ENCODE peak calls at places on chromosome 22, in ten cellular contexts. A, W, U, X, P, F, J, R, Q and L are unnamed samples.

GRCh38 chr22:42262964-42263363 is 7.5 kb downstream of the TCF20 start:
- DNase-seq in J (peak), U (no peak), F (no peak), X (no peak), P (no peak), A (no peak), W (no peak), Q (no peak), R (no peak), L (no peak)

GRCh38 chr22:25838960-25839741 is 97.2 kb downstream of the MYO18B start:
- DNase-seq in F (no peak), J (no peak), R (no peak), U (no peak), Q (no peak), A (no peak), X (no peak), P (no peak), W (no peak), L (no peak)

GRCh38 chr22:23127055-23127756 is 14.6 kb downstream of the RSPH14 start:
- DNase-seq in P (no peak), Q (no peak), J (no peak), A (no peak), W (no peak), R (no peak), U (no peak), X (no peak), F (no peak), L (no peak)

GRCh38 chr22:32804036-32804435 is 2.5 kb downstream of the TIMP3 start:
- DNase-seq in J (no peak), F (no peak), X (no peak), Q (peak), W (peak), U (no peak), A (no peak), R (no peak), P (no peak), L (no peak)

GRCh38 chr22:25841775-25842174 is 99.8 kb downstream of the MYO18B start:
- DNase-seq in F (no peak), Q (no peak), J (no peak), P (no peak), W (no peak), X (no peak), A (no peak), R (no peak), U (no peak), L (no peak)

GRCh38 chr22:41021039-41021654 is 70.0 kb downstream of the RBX1 start:
- DNase-seq in Q (peak), F (no peak), J (peak), A (no peak), P (no peak), X (peak), U (peak), W (no peak), R (no peak), L (no peak)

GRCh38 chr22:22928666-22929380 is 41.2 kb downstream of the IGLL5 start:
- DNase-seq in R (peak), J (no peak), F (no peak), A (peak), Q (peak), U (no peak), P (peak), W (peak), X (no peak), L (no peak)

GRCh38 chr22:40323681-40324083 is 22.6 kb upstream of the ADSL start:
- DNase-seq in P (peak), R (no peak), J (no peak), F (no peak), X (no peak), Q (no peak), A (no peak), W (no peak), U (no peak), L (no peak)

GRCh38 chr22:19629720-19630419 is 84.4 kb upstream of the SEPTIN5 start:
- DNase-seq in J (peak), R (peak), U (peak), W (peak), X (peak), P (peak), A (peak), Q (peak), F (peak), L (peak)

GRCh38 chr22:45096256-45096907 is 67.3 kb upstream of the NUP50 start:
- DNase-seq in R (peak), X (peak), F (peak), Q (peak), W (peak), J (no peak), A (peak), U (no peak), P (peak), L (no peak)

GRCh38 chr22:46556775-46557174 is 19.4 kb upstream of the CELSR1 start:
- DNase-seq in F (no peak), W (no peak), J (no peak), A (no peak), U (no peak), Q (no peak), X (no peak), R (no peak), P (no peak), L (no peak)

DNA sequence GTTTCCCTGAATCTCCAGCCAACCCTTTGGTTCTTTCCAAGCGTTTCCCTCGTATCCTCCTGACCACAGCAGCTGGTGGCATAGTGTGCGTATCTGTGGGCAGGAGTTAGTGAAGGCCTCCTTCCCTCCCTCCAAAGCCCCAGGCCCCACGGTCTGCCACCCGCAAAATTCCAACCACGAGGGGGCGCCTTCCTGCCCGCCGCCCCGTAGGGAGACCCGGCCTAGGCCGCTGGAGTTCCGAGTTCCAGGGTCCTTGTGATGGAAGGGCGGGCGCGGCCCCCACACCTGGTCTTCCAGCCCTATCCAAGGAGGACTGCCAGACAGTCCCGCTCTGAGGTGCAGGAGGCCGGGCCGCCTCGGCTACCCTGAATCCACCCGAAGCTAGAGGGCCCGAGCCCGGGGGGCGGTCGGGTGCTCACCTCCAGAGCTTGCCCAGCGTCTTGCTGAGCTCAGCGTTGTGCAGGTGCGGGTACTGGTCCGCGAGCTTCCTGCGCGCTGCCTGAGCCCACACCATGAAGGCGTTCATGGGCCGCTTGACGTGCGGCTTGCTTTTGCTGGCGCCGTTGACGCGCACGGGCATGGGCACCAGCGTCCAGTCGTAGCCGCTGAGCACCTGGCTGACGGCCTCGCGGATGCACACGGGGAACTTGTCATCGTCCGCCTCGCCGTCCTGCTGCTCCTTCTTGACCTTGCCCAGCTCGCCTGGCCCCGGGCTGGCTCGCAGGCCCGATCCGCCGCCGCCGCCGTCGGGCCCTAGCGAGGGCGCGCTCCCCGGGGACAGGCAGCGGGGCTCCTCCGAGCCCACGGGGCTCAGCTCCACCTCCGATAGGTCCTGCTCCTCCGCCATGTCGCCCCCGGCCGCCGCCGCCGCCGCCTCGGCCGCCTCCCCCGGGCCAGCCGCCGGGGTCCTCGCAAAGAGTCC is 1.2 kb downstream of the SOX10 start:
- DNase-seq in Q (no peak), U (no peak), J (no peak), R (no peak), F (peak), W (no peak), X (peak), P (no peak), A (no peak), L (no peak)
- TF ChIP-seq CTCF in Q (peak), U (no peak), J (no peak), R (no peak), F (peak), W (peak), X (peak), P (peak), A (no peak), L (peak)

GRCh38 chr22:36985490-36985889 is 33.8 kb downstream of the TST start:
- DNase-seq in Q (no peak), W (no peak), J (no peak), R (no peak), P (no peak), F (no peak), U (no peak), X (no peak), A (no peak), L (no peak)

GRCh38 chr22:36988075-36988474 is 31.2 kb downstream of the TST start:
- DNase-seq in X (no peak), A (no peak), U (no peak), P (no peak), F (no peak), W (no peak), R (no peak), Q (no peak), J (no peak), L (no peak)

GRCh38 chr22:36991220-36991619 is 28.0 kb downstream of the TST start:
- DNase-seq in X (no peak), F (no peak), P (no peak), A (no peak), R (no peak), J (no peak), U (peak), Q (no peak), W (no peak), L (no peak)

GRCh38 chr22:36982136-36982535 is 37.1 kb downstream of the TST start:
- DNase-seq in P (no peak), U (no peak), Q (no peak), J (no peak), W (no peak), F (no peak), X (peak), R (no peak), A (no peak), L (no peak)

GRCh38 chr22:36986242-36986821 is 32.9 kb downstream of the TST start:
- DNase-seq in J (no peak), F (peak), W (no peak), R (peak), U (no peak), P (no peak), A (no peak), X (peak), Q (no peak), L (no peak)
- TF ChIP-seq CTCF in J (peak), F (peak), W (peak), R (peak), U (no peak), P (peak), A (peak), X (peak), Q (peak), L (peak)

DNA sequence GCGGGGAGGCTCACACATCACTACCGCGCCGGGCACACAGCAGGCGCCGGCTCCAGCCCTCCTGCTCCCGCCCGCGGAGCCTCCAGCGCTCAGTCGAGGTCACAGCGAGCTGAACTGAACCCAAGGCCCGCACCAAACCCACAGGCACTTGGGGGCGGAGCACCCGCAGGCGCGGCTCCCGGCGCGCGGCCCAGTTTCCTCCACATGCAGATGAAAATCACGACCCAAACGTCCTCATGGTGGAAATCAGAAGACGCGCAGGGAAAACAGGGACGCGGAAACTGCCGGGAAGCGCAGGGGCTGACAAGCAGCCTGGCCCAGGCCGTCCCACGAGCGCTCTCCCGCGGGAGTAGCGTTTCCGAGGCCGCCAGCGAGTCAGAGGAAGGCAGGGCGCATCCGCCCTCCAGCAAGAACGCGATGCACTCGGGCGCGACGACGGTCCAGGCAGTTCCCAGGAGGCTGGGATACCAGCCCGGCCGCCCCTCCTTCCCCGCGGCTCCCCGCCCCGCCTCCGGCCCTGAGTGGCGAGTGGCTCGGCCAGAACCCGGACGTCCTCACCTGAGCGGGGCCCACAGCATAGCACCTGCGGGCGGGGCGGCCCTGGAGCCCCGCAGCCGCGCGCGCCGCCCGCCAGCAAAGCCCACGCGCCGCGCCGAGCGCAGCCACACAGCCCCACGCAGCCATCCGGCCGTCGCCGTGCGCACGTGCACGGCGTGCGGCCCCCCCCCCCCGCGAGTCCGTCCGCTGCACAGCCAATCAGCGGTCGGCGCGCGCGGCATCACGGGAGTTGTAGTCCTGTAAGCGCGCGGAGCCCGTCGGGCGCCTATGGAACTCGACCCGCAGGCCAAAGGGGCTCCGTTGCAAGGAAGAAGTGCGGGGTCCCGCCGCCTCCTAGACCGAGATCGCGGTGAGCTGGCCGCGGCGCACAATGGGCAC is at the start of gene HDHD5:
- DNase-seq in A (peak), F (peak), U (peak), Q (peak), R (peak), X (peak), J (peak), W (peak), P (peak), L (peak)
- TF ChIP-seq CTCF in A (no peak), F (no peak), U (no peak), Q (no peak), R (no peak), X (no peak), J (no peak), W (no peak), P (no peak), L (no peak)

DNA sequence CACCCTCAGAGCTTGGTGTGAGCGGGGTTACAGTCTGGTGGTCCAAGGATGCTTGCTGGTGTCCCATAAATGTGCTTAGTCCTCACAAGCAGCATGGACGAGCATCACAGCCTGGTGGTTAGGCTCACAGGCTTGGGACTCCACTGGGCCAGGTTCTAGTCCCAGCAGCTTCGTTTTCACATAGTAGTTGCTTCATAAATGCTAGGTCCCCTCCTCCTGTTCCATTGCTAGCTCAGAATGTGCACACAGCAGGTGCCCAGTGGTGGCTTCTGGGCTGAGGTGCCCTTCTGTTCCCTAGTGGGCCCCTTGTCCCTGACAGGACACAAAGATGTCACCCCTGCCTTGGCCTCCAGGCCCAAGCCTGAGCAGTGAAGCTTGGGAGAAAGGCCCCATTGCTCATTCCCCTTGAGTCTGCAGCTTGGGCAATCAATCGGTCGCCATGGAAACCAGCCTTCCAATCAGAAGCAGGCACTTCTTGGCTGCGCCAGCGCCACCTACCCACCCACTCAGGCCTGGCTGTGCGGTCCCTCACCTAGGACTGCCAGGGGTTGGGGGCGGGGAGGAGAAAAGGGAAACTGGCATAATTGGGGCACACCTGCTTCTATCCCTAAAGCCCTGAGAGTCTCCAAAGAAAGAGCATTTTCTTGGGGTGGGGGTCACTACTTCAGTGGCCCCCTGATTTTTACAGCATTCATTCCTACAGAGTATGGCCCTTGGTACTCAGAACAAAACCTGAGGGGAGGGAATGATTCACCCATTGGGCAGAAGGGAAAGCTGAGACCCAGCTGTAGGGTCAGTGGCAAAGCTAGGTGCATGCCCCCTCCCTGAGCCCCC is 48.1 kb downstream of the CYTH4 start:
- DNase-seq in X (peak), P (no peak), J (no peak), R (peak), F (peak), W (peak), Q (peak), A (no peak), U (no peak), L (no peak)
- TF ChIP-seq CTCF in X (peak), P (no peak), J (no peak), R (no peak), F (no peak), W (peak), Q (peak), A (no peak), U (no peak), L (peak)

GRCh38 chr22:27114186-27114585 is 456.8 kb downstream of the MIAT start:
- DNase-seq in A (no peak), J (no peak), R (no peak), U (no peak), Q (no peak), F (no peak), W (no peak), P (no peak), X (no peak), L (no peak)

GRCh38 chr22:27112273-27112672 is 454.9 kb downstream of the MIAT start:
- DNase-seq in U (no peak), J (no peak), Q (no peak), F (no peak), W (no peak), R (no peak), X (no peak), A (no peak), P (no peak), L (no peak)

GRCh38 chr22:27111796-27112195 is 454.4 kb downstream of the MIAT start:
- DNase-seq in F (no peak), A (no peak), U (no peak), R (no peak), X (no peak), Q (no peak), W (no peak), J (no peak), P (no peak), L (no peak)

GRCh38 chr22:27115410-27115809 is 458.0 kb downstream of the MIAT start:
- DNase-seq in P (no peak), X (no peak), U (no peak), F (no peak), J (no peak), A (no peak), R (no peak), W (no peak), Q (no peak), L (no peak)

GRCh38 chr22:27113211-27114030 is 456.0 kb downstream of the MIAT start:
- DNase-seq in U (peak), J (peak), X (no peak), F (no peak), P (no peak), R (peak), W (peak), A (no peak), Q (peak), L (no peak)
- TF ChIP-seq CTCF in U (no peak), J (no peak), X (no peak), F (no peak), P (no peak), R (no peak), W (no peak), A (no peak), Q (no peak), L (no peak)